ENCODE peak calls at places on chromosome 3, in nine cellular contexts. E is GM10248, Q is cardiac fibroblast, V is foreskin fibroblast, T is endothelial cell, M is coronary artery, S is HFFc6, N is Calu3, B is upper lobe of right lung. Z is an unnamed sample.

GRCh38 chr3:141070727-141071357 is 19.7 kb downstream of the SPSB4 start:
- DNase-seq in S (no peak), Q (no peak), E (no peak), T (no peak), V (no peak), M (no peak), B (peak), N (no peak), Z (no peak)

GRCh38 chr3:100254168-100254777 is 6.5 kb upstream of the TBC1D23 start:
- DNase-seq in Q (peak), V (peak), E (peak), S (peak), B (no peak), M (no peak), T (peak), N (peak), Z (no peak)

GRCh38 chr3:76367281-76367680 is 581.9 kb upstream of the ZNF717 start:
- DNase-seq in N (no peak), V (peak), M (no peak), B (no peak), Q (peak), S (no peak), E (no peak), T (no peak), Z (no peak)

GRCh38 chr3:133490468-133491351 is 82.8 kb upstream of the CDV3 start:
- DNase-seq in B (no peak), V (no peak), N (no peak), Q (no peak), E (peak), S (no peak), T (no peak), M (no peak), Z (no peak)

GRCh38 chr3:29285356-29286070 is 4.6 kb downstream of the RBMS3 start:
- DNase-seq in B (no peak), N (no peak), S (peak), T (no peak), E (no peak), Q (peak), V (peak), M (no peak), Z (no peak)

GRCh38 chr3:178159691-178160090 is 376.5 kb upstream of the KCNMB2 start:
- DNase-seq in T (no peak), Q (no peak), N (no peak), E (no peak), M (no peak), S (no peak), B (no peak), V (no peak), Z (no peak)

GRCh38 chr3:152835311-152836102 is 576 bp downstream of the P2RY1 start:
- DNase-seq in V (peak), S (no peak), E (peak), B (peak), Q (peak), M (peak), T (peak), N (peak), Z (no peak)

GRCh38 chr3:13142552-13143380 is 69.5 kb upstream of the IQSEC1 start:
- DNase-seq in N (no peak), B (peak), S (no peak), Q (no peak), T (no peak), M (peak), V (no peak), E (no peak), Z (peak)

GRCh38 chr3:32428092-32429068 is 36.7 kb downstream of the CMTM7 start:
- DNase-seq in V (no peak), T (no peak), E (peak), B (no peak), Q (no peak), N (no peak), M (no peak), S (no peak), Z (peak)

GRCh38 chr3:15926866-15927265 is 129.1 kb upstream of the ANKRD28 start:
- DNase-seq in T (no peak), S (no peak), B (no peak), E (no peak), M (no peak), V (peak), Q (no peak), N (no peak), Z (no peak)

GRCh38 chr3:15933439-15934144 is 135.8 kb upstream of the ANKRD28 start:
- DNase-seq in M (no peak), V (peak), Q (peak), S (peak), B (no peak), T (no peak), N (no peak), E (no peak), Z (no peak)

GRCh38 chr3:15932348-15933300 is 134.8 kb upstream of the ANKRD28 start:
- DNase-seq in B (no peak), E (no peak), T (no peak), Q (no peak), M (no peak), V (no peak), N (no peak), S (no peak), Z (no peak)

GRCh38 chr3:15927969-15928368 is 130.2 kb upstream of the ANKRD28 start:
- DNase-seq in M (no peak), V (no peak), Q (no peak), T (no peak), N (no peak), S (no peak), B (no peak), E (no peak), Z (no peak)

GRCh38 chr3:15929944-15930571 is 132.3 kb upstream of the ANKRD28 start:
- DNase-seq in B (no peak), E (no peak), V (no peak), S (no peak), N (no peak), T (no peak), Q (no peak), M (no peak), Z (no peak)
- TF ChIP-seq CTCF in B (no peak), E (no peak), V (no peak), S (no peak), N (no peak), T (no peak), Q (no peak), M (no peak), Z (no peak)

DNA sequence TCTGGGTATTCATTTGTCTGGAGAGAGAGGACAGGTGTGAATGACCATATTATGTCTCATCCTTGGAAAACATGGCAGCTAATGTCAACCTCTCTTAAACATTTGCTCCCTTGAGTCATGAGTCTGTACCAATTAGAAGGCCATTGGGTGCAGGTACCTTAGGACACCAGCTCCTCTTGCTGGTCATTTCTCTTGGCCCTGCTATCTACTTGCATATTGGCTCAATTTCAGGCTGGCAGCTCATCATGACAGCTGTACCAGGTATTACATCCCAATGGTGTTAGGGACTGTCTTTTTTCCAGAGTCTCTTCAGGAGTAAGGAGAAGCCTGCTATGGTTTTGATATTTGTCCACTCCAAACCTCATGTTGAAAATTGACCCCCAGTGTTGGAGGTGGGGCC is 92.2 kb upstream of the ANKRD28 start:
- DNase-seq in V (no peak), B (no peak), S (no peak), Q (no peak), E (no peak), T (no peak), M (no peak), N (no peak), Z (no peak)
- TF ChIP-seq CTCF in V (no peak), B (no peak), S (no peak), Q (no peak), E (no peak), T (no peak), M (no peak), N (no peak), Z (no peak)

GRCh38 chr3:150599611-150600297 is 3.4 kb upstream of the SELENOT start:
- DNase-seq in M (no peak), Q (peak), T (no peak), B (no peak), E (peak), V (peak), N (peak), S (peak), Z (no peak)

GRCh38 chr3:150602426-150603089 is 563 bp upstream of the SELENOT start:
- DNase-seq in M (no peak), E (no peak), N (no peak), V (peak), B (no peak), S (no peak), T (no peak), Q (no peak), Z (no peak)

GRCh38 chr3:150605998-150606641 is 3.0 kb downstream of the SELENOT start:
- DNase-seq in N (no peak), S (no peak), M (no peak), T (no peak), V (no peak), E (no peak), Q (no peak), B (no peak), Z (no peak)

GRCh38 chr3:150603888-150604319 is 783 bp downstream of the SELENOT start:
- DNase-seq in S (no peak), M (no peak), T (no peak), N (no peak), B (no peak), E (no peak), V (no peak), Q (no peak), Z (no peak)

GRCh38 chr3:150603090-150603887 is at the start of gene SELENOT:
- DNase-seq in M (peak), S (peak), T (peak), B (peak), N (peak), V (peak), E (peak), Q (peak), Z (peak)
- TF ChIP-seq CTCF in M (no peak), S (peak), T (no peak), B (peak), N (peak), V (peak), E (no peak), Q (peak), Z (peak)

DNA sequence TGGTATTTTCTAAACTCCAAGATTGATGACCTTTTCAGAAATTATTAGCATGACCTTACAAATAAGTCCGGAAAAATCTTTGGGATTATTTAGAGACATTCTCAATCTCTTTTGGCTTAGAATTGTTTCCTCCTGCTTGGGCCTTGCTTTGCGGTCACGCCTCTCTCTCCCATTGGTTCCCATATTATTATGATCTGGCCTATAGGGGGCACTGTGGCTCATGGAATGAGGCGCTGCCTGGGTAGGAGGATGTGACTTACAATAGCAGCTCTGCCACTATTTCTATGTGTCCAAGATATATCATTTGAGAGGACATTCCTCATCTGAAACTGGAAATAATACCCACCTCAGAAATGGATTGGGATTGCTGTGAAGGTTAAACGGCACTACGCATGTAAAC is 464.9 kb downstream of the MFSD1 start:
- DNase-seq in N (peak), E (no peak), T (peak), S (peak), B (no peak), M (no peak), V (peak), Q (peak), Z (no peak)
- TF ChIP-seq CTCF in N (peak), E (peak), T (peak), S (peak), B (peak), M (no peak), V (peak), Q (peak), Z (peak)

DNA sequence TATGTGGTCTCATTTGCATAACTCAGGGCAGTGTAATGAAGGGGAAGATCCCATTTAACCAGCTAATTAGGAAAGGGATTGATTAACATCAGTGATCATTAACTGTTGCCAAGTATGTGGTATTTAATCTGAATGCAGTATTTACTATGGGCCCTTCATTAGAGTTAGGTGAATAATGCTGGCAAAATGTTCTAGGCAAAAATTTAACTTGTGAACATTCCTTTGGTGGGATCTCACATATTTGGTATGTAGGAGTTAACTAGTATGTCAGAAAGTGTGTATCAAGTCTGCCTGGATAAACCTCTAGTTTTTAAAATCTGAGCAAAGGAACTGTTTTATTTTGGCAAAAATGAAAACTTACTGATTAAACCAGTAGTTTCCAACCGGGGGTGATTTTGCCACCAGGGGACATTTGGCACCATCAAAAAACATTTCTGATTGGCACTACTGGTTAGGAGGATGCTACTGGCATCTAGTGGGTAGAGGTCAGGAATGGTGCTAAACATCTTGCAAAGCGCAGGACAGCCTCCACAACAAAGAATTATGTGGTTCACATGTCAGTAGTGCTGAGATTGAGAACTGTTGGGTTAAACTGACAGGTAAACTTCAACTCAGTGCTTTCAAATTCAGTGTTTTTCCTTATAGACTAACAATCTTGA is 22.5 kb downstream of the LRTM1 start:
- DNase-seq in T (no peak), M (no peak), S (peak), V (peak), N (no peak), E (no peak), Q (peak), B (no peak), Z (no peak)
- TF ChIP-seq CTCF in T (no peak), M (no peak), S (peak), V (no peak), N (no peak), E (no peak), Q (no peak), B (no peak), Z (peak)

DNA sequence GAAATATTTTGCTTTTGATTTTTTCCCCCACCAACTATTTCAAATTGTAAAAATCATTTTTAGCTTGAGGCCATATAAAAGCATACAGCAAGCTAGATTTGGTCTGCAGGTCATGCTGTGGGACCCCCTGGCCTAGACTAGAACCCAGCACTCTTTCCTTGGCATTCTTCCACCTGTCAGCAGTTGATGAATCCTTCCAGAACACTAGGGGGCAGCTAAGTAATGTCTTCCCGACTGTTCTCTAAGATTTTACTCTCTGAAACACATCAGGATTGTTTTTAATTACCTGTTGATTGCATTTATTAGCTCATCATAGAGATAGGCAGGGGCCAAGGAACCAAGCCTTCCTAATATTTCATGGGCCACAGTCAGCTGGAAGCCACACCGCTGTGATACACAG is 174.5 kb downstream of the CACNA1D start:
- DNase-seq in M (no peak), B (no peak), S (peak), V (peak), T (no peak), N (no peak), E (no peak), Q (no peak), Z (no peak)
- TF ChIP-seq CTCF in M (no peak), B (peak), S (peak), V (peak), T (peak), N (no peak), E (peak), Q (peak), Z (peak)

GRCh38 chr3:15819043-15819442 is 21.3 kb upstream of the ANKRD28 start:
- DNase-seq in N (no peak), M (no peak), T (no peak), S (no peak), B (no peak), E (no peak), Q (no peak), V (no peak), Z (no peak)

GRCh38 chr3:15822281-15822680 is 24.5 kb upstream of the ANKRD28 start:
- DNase-seq in V (no peak), T (no peak), M (no peak), N (no peak), S (no peak), B (no peak), E (no peak), Q (no peak), Z (no peak)

GRCh38 chr3:15823092-15823491 is 25.3 kb upstream of the ANKRD28 start:
- DNase-seq in M (no peak), B (no peak), N (no peak), S (no peak), V (no peak), T (no peak), E (no peak), Q (no peak), Z (no peak)

GRCh38 chr3:15819576-15819975 is 21.8 kb upstream of the ANKRD28 start:
- DNase-seq in Q (no peak), N (no peak), B (no peak), T (no peak), M (no peak), E (no peak), S (no peak), V (peak), Z (no peak)

DNA sequence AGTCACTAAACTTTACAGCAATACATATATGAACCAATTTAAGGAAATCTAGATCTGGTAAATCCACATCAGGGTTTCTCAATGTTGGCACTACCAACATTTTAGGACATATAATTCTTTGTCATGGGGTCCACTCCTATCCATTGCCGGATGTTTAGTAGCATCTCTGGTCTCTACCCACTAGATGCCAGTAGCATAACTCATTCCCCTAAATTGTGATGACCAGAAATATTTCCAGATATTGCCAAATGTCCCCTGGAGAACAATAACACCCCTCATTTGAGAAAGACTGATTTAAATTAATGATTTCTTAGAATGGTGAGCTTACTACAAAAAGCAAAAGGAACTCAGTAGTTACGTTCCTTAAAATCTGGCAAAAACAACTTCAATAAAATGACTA is 23.1 kb upstream of the ANKRD28 start:
- DNase-seq in N (no peak), M (no peak), S (no peak), E (no peak), B (no peak), Q (peak), V (peak), T (no peak), Z (no peak)
- TF ChIP-seq CTCF in N (no peak), M (no peak), S (no peak), E (no peak), B (no peak), Q (no peak), V (no peak), T (no peak), Z (no peak)

GRCh38 chr3:188303823-188304222 is 149.9 kb downstream of the LPP start:
- DNase-seq in E (no peak), Q (no peak), M (no peak), T (no peak), S (no peak), N (no peak), V (no peak), B (no peak), Z (no peak)
- TF ChIP-seq CTCF in E (no peak), Q (no peak), M (no peak), T (no peak), S (no peak), N (no peak), V (no peak), B (no peak), Z (no peak)

DNA sequence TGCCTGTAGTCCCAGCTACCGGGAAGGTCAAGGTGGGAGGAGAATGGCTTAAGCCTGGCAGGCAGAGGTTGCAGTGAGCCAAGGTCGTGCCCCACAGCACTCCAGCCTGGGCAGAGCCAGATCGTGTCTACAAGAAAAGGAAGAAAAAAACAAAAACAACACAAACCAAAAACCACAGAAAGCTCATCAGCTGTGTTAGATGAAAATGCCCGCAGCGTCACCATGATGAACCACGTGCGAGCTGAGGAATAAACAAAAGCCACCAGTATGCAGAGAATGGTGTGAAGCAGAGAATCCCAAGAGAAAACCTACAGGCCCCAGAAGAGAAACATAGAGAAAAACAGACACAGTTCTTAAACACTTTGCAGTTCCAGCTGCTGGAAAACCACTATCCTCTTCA is 19.7 kb upstream of the TM4SF19 start:
- DNase-seq in S (no peak), Q (no peak), M (no peak), B (peak), T (no peak), E (no peak), V (no peak), N (no peak), Z (no peak)
- TF ChIP-seq CTCF in S (no peak), Q (no peak), M (no peak), B (no peak), T (no peak), E (no peak), V (no peak), N (no peak), Z (no peak)

GRCh38 chr3:126376464-126376863 is 18.2 kb upstream of the CFAP100 start:
- DNase-seq in B (no peak), N (no peak), E (no peak), M (no peak), T (no peak), V (no peak), S (no peak), Q (no peak), Z (no peak)
- TF ChIP-seq CTCF in B (no peak), N (no peak), E (no peak), M (no peak), T (no peak), V (no peak), S (no peak), Q (no peak), Z (no peak)